ENCODE peak calls at places on chromosomes 13 and 19, in seven cellular contexts. One of them, this sample, is unnamed.

GRCh38 chr13:44268965-44269364 is 104.7 kb upstream of the SERP2 start:
- DNase-seq in heart right ventricle: no peak
- DNase-seq in psoas muscle: no peak
- DNase-seq in breast epithelium: no peak
- DNase-seq in neural progenitor cell: no peak
- DNase-seq in endothelial cell: no peak
- DNase-seq in H9: no peak
- DNase-seq in this sample: no peak

GRCh38 chr13:111215081-111216047 is 100.3 kb downstream of the ARHGEF7 start:
- DNase-seq in heart right ventricle: no peak
- DNase-seq in psoas muscle: peak
- DNase-seq in breast epithelium: no peak
- DNase-seq in neural progenitor cell: peak
- DNase-seq in endothelial cell: no peak
- DNase-seq in H9: no peak
- DNase-seq in this sample: no peak

GRCh38 chr13:34103854-34104253 is 285.9 kb downstream of the RFC3 start:
- DNase-seq in heart right ventricle: no peak
- DNase-seq in psoas muscle: no peak
- DNase-seq in breast epithelium: no peak
- DNase-seq in neural progenitor cell: no peak
- DNase-seq in endothelial cell: no peak
- DNase-seq in H9: no peak
- DNase-seq in this sample: no peak

GRCh38 chr19:15379996-15380647 is 535 bp upstream of the AKAP8 start:
- DNase-seq in heart right ventricle: peak
- DNase-seq in psoas muscle: no peak
- DNase-seq in breast epithelium: peak
- DNase-seq in neural progenitor cell: no peak
- DNase-seq in endothelial cell: peak
- DNase-seq in H9: peak
- DNase-seq in this sample: no peak

GRCh38 chr13:73945871-73946270 is 188.3 kb downstream of the KLF12 start:
- DNase-seq in heart right ventricle: peak
- DNase-seq in psoas muscle: peak
- DNase-seq in breast epithelium: peak
- DNase-seq in neural progenitor cell: peak
- DNase-seq in endothelial cell: no peak
- DNase-seq in H9: no peak
- DNase-seq in this sample: no peak

GRCh38 chr13:74052402-74052928 is 81.7 kb downstream of the KLF12 start:
- DNase-seq in heart right ventricle: no peak
- DNase-seq in psoas muscle: peak
- DNase-seq in breast epithelium: peak
- DNase-seq in neural progenitor cell: no peak
- DNase-seq in endothelial cell: no peak
- DNase-seq in H9: no peak
- DNase-seq in this sample: no peak

GRCh38 chr13:56332671-56333070 is 808.0 kb upstream of the PRR20A start:
- DNase-seq in heart right ventricle: no peak
- DNase-seq in psoas muscle: no peak
- DNase-seq in breast epithelium: no peak
- DNase-seq in neural progenitor cell: no peak
- DNase-seq in endothelial cell: no peak
- DNase-seq in H9: no peak
- DNase-seq in this sample: no peak

GRCh38 chr13:42696191-42696590 is 85.2 kb upstream of the FAM216B start:
- DNase-seq in heart right ventricle: no peak
- DNase-seq in psoas muscle: no peak
- DNase-seq in breast epithelium: no peak
- DNase-seq in neural progenitor cell: no peak
- DNase-seq in endothelial cell: no peak
- DNase-seq in H9: no peak
- DNase-seq in this sample: no peak

GRCh38 chr19:16185925-16186234 is 670 bp downstream of the FAM32A start:
- DNase-seq in heart right ventricle: no peak
- DNase-seq in psoas muscle: no peak
- DNase-seq in breast epithelium: no peak
- DNase-seq in neural progenitor cell: no peak
- DNase-seq in endothelial cell: no peak
- DNase-seq in H9: no peak
- DNase-seq in this sample: no peak

GRCh38 chr13:113322043-113322461 is 25.0 kb downstream of the LAMP1 start:
- DNase-seq in heart right ventricle: no peak
- DNase-seq in psoas muscle: no peak
- DNase-seq in breast epithelium: no peak
- DNase-seq in neural progenitor cell: no peak
- DNase-seq in endothelial cell: no peak
- DNase-seq in H9: no peak
- DNase-seq in this sample: no peak

GRCh38 chr19:46448601-46449000 is 19.9 kb upstream of the PNMA8C start:
- DNase-seq in heart right ventricle: no peak
- DNase-seq in psoas muscle: no peak
- DNase-seq in breast epithelium: no peak
- DNase-seq in neural progenitor cell: no peak
- DNase-seq in endothelial cell: no peak
- DNase-seq in H9: no peak
- DNase-seq in this sample: no peak

GRCh38 chr13:40920826-40921225 is 98.3 kb downstream of the ELF1 start:
- DNase-seq in heart right ventricle: no peak
- DNase-seq in psoas muscle: no peak
- DNase-seq in breast epithelium: no peak
- DNase-seq in neural progenitor cell: no peak
- DNase-seq in endothelial cell: no peak
- DNase-seq in H9: no peak
- DNase-seq in this sample: no peak

GRCh38 chr19:51722492-51722891 is 1.3 kb downstream of the HAS1 start:
- DNase-seq in heart right ventricle: no peak
- DNase-seq in psoas muscle: no peak
- DNase-seq in breast epithelium: no peak
- DNase-seq in neural progenitor cell: no peak
- DNase-seq in endothelial cell: no peak
- DNase-seq in H9: no peak
- DNase-seq in this sample: no peak

GRCh38 chr19:31332096-31332495 is 17.1 kb downstream of the TSHZ3 start:
- DNase-seq in heart right ventricle: no peak
- DNase-seq in psoas muscle: no peak
- DNase-seq in breast epithelium: no peak
- DNase-seq in neural progenitor cell: no peak
- DNase-seq in endothelial cell: no peak
- DNase-seq in H9: no peak
- DNase-seq in this sample: no peak

GRCh38 chr19:54432144-54432738 is 16.8 kb upstream of the LENG8 start:
- DNase-seq in heart right ventricle: no peak
- DNase-seq in psoas muscle: no peak
- DNase-seq in breast epithelium: no peak
- DNase-seq in neural progenitor cell: no peak
- DNase-seq in endothelial cell: no peak
- DNase-seq in H9: no peak
- DNase-seq in this sample: no peak

GRCh38 chr19:45781282-45782161 is 768 bp downstream of the DMPK start:
- DNase-seq in heart right ventricle: no peak
- DNase-seq in psoas muscle: peak
- DNase-seq in breast epithelium: no peak
- DNase-seq in neural progenitor cell: no peak
- DNase-seq in endothelial cell: no peak
- DNase-seq in H9: no peak
- DNase-seq in this sample: no peak

GRCh38 chr13:94346261-94347019 is 133.0 kb downstream of the DCT start:
- DNase-seq in heart right ventricle: no peak
- DNase-seq in psoas muscle: no peak
- DNase-seq in breast epithelium: no peak
- DNase-seq in neural progenitor cell: no peak
- DNase-seq in endothelial cell: no peak
- DNase-seq in H9: no peak
- DNase-seq in this sample: no peak

GRCh38 chr13:26926371-26926770 is 165.8 kb upstream of the GPR12 start:
- DNase-seq in heart right ventricle: no peak
- DNase-seq in psoas muscle: no peak
- DNase-seq in breast epithelium: no peak
- DNase-seq in neural progenitor cell: no peak
- DNase-seq in endothelial cell: no peak
- DNase-seq in H9: no peak
- DNase-seq in this sample: no peak

GRCh38 chr13:110123041-110123809 is 183.7 kb downstream of the COL4A1 start:
- DNase-seq in heart right ventricle: no peak
- DNase-seq in psoas muscle: no peak
- DNase-seq in breast epithelium: no peak
- DNase-seq in neural progenitor cell: no peak
- DNase-seq in endothelial cell: no peak
- DNase-seq in H9: no peak
- DNase-seq in this sample: no peak

DNA sequence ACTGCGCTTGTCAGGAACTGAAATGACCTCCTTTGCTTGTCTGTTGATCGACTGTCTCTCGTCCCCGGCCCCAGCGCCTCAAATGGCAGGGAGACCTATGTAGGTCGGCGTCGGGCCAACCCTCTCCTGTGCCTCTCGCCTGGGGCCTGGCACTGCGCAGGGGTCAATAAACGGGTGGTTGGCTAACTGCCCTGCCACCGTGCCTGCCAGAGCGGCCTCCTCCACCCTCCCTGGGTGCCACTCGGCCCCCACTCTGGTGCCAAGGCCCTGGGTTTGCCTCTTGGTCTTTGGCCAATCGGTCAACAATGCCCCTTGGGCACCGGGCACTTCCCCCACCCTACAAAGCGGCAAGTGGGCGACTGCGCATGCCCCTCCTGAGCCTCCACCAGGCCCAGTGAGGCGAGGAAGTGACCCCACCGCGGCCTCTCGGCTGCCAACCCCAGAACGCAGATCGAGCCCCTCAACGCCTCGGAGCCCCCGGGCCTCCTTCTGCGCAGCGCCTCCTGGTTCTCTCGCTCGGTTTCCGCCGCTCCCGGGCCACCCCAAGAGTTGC is 1.1 kb downstream of the KEAP1 start:
- DNase-seq in heart right ventricle: peak
- DNase-seq in psoas muscle: peak
- DNase-seq in breast epithelium: peak
- DNase-seq in neural progenitor cell: peak
- DNase-seq in endothelial cell: peak
- DNase-seq in H9: peak
- DNase-seq in this sample: peak
- TF ChIP-seq CTCF in heart right ventricle: no peak
- TF ChIP-seq CTCF in psoas muscle: no peak
- TF ChIP-seq CTCF in breast epithelium: no peak
- TF ChIP-seq CTCF in neural progenitor cell: no peak
- TF ChIP-seq CTCF in endothelial cell: no peak
- TF ChIP-seq CTCF in H9: no peak
- TF ChIP-seq CTCF in this sample: no peak

GRCh38 chr13:24866488-24866887 is 102.5 kb downstream of the RNF17 start:
- DNase-seq in heart right ventricle: no peak
- DNase-seq in psoas muscle: no peak
- DNase-seq in breast epithelium: no peak
- DNase-seq in neural progenitor cell: no peak
- DNase-seq in endothelial cell: no peak
- DNase-seq in H9: no peak
- DNase-seq in this sample: no peak
- TF ChIP-seq CTCF in heart right ventricle: no peak
- TF ChIP-seq CTCF in psoas muscle: no peak
- TF ChIP-seq CTCF in breast epithelium: no peak
- TF ChIP-seq CTCF in neural progenitor cell: no peak
- TF ChIP-seq CTCF in endothelial cell: peak
- TF ChIP-seq CTCF in H9: no peak
- TF ChIP-seq CTCF in this sample: no peak

GRCh38 chr19:48321622-48322591 is 3.4 kb upstream of the EMP3 start:
- DNase-seq in heart right ventricle: peak
- DNase-seq in psoas muscle: peak
- DNase-seq in breast epithelium: peak
- DNase-seq in neural progenitor cell: peak
- DNase-seq in endothelial cell: peak
- DNase-seq in H9: peak
- DNase-seq in this sample: peak
- TF ChIP-seq CTCF in heart right ventricle: no peak
- TF ChIP-seq CTCF in psoas muscle: no peak
- TF ChIP-seq CTCF in breast epithelium: peak
- TF ChIP-seq CTCF in neural progenitor cell: peak
- TF ChIP-seq CTCF in endothelial cell: no peak
- TF ChIP-seq CTCF in H9: peak
- TF ChIP-seq CTCF in this sample: no peak

GRCh38 chr13:36480726-36481485 is 48.6 kb downstream of the CCNA1 start:
- DNase-seq in heart right ventricle: no peak
- DNase-seq in psoas muscle: no peak
- DNase-seq in breast epithelium: no peak
- DNase-seq in neural progenitor cell: no peak
- DNase-seq in endothelial cell: no peak
- DNase-seq in H9: no peak
- DNase-seq in this sample: no peak

GRCh38 chr13:36476661-36477060 is 44.4 kb downstream of the CCNA1 start:
- DNase-seq in heart right ventricle: no peak
- DNase-seq in psoas muscle: no peak
- DNase-seq in breast epithelium: no peak
- DNase-seq in neural progenitor cell: no peak
- DNase-seq in endothelial cell: no peak
- DNase-seq in H9: no peak
- DNase-seq in this sample: no peak

DNA sequence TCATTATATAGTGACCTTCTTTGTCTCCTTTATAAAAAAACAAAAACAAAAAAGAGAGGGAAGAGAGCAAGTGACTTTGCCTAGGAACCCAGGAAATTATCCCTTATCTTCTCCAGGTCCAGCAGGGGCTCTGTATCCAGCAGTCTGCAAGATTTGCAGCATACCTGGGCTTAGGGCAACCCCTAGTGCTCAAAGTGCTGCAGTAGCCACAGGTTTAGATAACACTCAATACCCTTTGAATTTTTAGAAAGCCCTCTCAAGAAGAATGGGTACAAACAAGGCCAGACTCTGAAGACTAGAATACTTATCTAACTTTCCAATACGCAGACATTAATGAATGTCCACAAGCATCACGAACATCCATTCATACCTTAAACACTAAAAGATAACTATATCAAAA is 43.2 kb downstream of the CCNA1 start:
- DNase-seq in heart right ventricle: no peak
- DNase-seq in psoas muscle: no peak
- DNase-seq in breast epithelium: no peak
- DNase-seq in neural progenitor cell: peak
- DNase-seq in endothelial cell: no peak
- DNase-seq in H9: peak
- DNase-seq in this sample: no peak
- TF ChIP-seq CTCF in heart right ventricle: no peak
- TF ChIP-seq CTCF in psoas muscle: no peak
- TF ChIP-seq CTCF in breast epithelium: no peak
- TF ChIP-seq CTCF in neural progenitor cell: peak
- TF ChIP-seq CTCF in endothelial cell: no peak
- TF ChIP-seq CTCF in H9: peak
- TF ChIP-seq CTCF in this sample: no peak